ENCODE peak calls at places on chromosome 5, in six cellular contexts. O is H9, R is neuronal stem cell, X is H1, B is IMR-90, T is trophoblast cell. U is an unnamed sample.

GRCh38 chr5:120055858-120056257 is 408.2 kb upstream of the PRR16 start:
- DNase-seq in O (no peak), R (no peak), X (no peak), B (peak), T (peak), U (peak)

GRCh38 chr5:142717582-142718215 is 31.8 kb upstream of the FGF1 start:
- DNase-seq in O (peak), R (no peak), X (no peak), B (peak), T (peak), U (peak)

GRCh38 chr5:317086-317811 is 4.3 kb upstream of the AHRR start:
- DNase-seq in O (peak), R (peak), X (peak), B (peak), T (peak), U (peak)

GRCh38 chr5:36877667-36878420 is 1.3 kb downstream of the NIPBL start:
- DNase-seq in O (no peak), R (no peak), X (no peak), B (peak), T (peak), U (peak)

GRCh38 chr5:54832066-54832465 is 153.3 kb downstream of the ESM1 start:
- DNase-seq in O (no peak), R (no peak), X (no peak), B (peak), T (no peak), U (peak)

GRCh38 chr5:123204224-123204623 is 115.2 kb downstream of the PRDM6 start:
- DNase-seq in O (no peak), R (no peak), X (no peak), B (peak), T (no peak), U (no peak)

GRCh38 chr5:127967983-127968592 is 115.5 kb upstream of the SLC12A2 start:
- DNase-seq in O (no peak), R (no peak), X (no peak), B (no peak), T (no peak), U (no peak)

GRCh38 chr5:169307648-169308047 is 6.7 kb upstream of the SLIT3 start:
- DNase-seq in O (no peak), R (no peak), X (no peak), B (no peak), T (peak), U (no peak)

GRCh38 chr5:181186902-181187499 is 18.0 kb downstream of the TRIM7 start:
- DNase-seq in O (no peak), R (no peak), X (no peak), B (no peak), T (no peak), U (no peak)

GRCh38 chr5:75951716-75952115 is 131.5 kb upstream of the SV2C start:
- DNase-seq in O (no peak), R (no peak), X (no peak), B (no peak), T (no peak), U (no peak)

GRCh38 chr5:172044631-172045314 is 38.3 kb upstream of the FBXW11 start:
- DNase-seq in O (peak), R (no peak), X (no peak), B (no peak), T (no peak), U (no peak)

GRCh38 chr5:73311291-73312110 is 137.1 kb downstream of the FOXD1 start:
- DNase-seq in O (peak), R (peak), X (no peak), B (peak), T (peak), U (peak)

GRCh38 chr5:124816381-124816780 is 69.9 kb upstream of the ZNF608 start:
- DNase-seq in O (no peak), R (no peak), X (no peak), B (no peak), T (no peak), U (no peak)

GRCh38 chr5:78594946-78595921 is 53.3 kb downstream of the LHFPL2 start:
- DNase-seq in O (no peak), R (no peak), X (no peak), B (peak), T (peak), U (peak)

GRCh38 chr5:59021837-59022514 is 439.1 kb downstream of the RAB3C start:
- DNase-seq in O (no peak), R (no peak), X (no peak), B (no peak), T (no peak), U (no peak)

GRCh38 chr5:171445910-171446516 is 26.6 kb downstream of the FGF18 start:
- DNase-seq in O (no peak), R (no peak), X (no peak), B (peak), T (no peak), U (peak)

GRCh38 chr5:146342882-146343865 is 4.5 kb downstream of the POU4F3 start:
- DNase-seq in O (peak), R (no peak), X (no peak), B (no peak), T (no peak), U (no peak)

GRCh38 chr5:77074745-77075144 is 12.3 kb downstream of the ZBED3 start:
- DNase-seq in O (no peak), R (no peak), X (no peak), B (no peak), T (no peak), U (no peak)

GRCh38 chr5:126718246-126718868 is 58.6 kb upstream of the LMNB1 start:
- DNase-seq in O (peak), R (peak), X (peak), B (no peak), T (peak), U (peak)

GRCh38 chr5:54249210-54250028 is 61.0 kb downstream of the ARL15 start:
- DNase-seq in O (no peak), R (no peak), X (no peak), B (peak), T (no peak), U (peak)

GRCh38 chr5:107359916-107360234 is 310.9 kb downstream of the EFNA5 start:
- DNase-seq in O (no peak), R (no peak), X (no peak), B (no peak), T (no peak), U (no peak)

GRCh38 chr5:132180134-132180745 is 47.4 kb downstream of the P4HA2 start:
- DNase-seq in O (no peak), R (peak), X (no peak), B (peak), T (peak), U (peak)

GRCh38 chr5:71471193-71471592 is 15.7 kb downstream of the BDP1 start:
- DNase-seq in O (no peak), R (no peak), X (no peak), B (peak), T (peak), U (peak)

GRCh38 chr5:172490739-172491461 is 36.6 kb upstream of the SH3PXD2B start:
- DNase-seq in O (peak), R (no peak), X (no peak), B (no peak), T (no peak), U (no peak)

GRCh38 chr5:157564149-157564711 is 11.3 kb downstream of the ADAM19 start:
- DNase-seq in O (no peak), R (no peak), X (no peak), B (no peak), T (no peak), U (no peak)

GRCh38 chr5:40030661-40031060 is 605.9 kb upstream of the DAB2 start:
- DNase-seq in O (no peak), R (no peak), X (no peak), B (no peak), T (no peak), U (no peak)

GRCh38 chr5:134568339-134568700 is 42.9 kb downstream of the JADE2 start:
- DNase-seq in O (no peak), R (no peak), X (no peak), B (no peak), T (no peak), U (no peak)

GRCh38 chr5:180070726-180071417 is 687 bp downstream of the RNF130 start:
- DNase-seq in O (no peak), R (no peak), X (no peak), B (peak), T (peak), U (peak)

GRCh38 chr5:127320032-127320945 is 29.7 kb downstream of the MEGF10 start:
- DNase-seq in O (no peak), R (no peak), X (no peak), B (no peak), T (no peak), U (no peak)

GRCh38 chr5:157761690-157762611 is 18.4 kb downstream of the LSM11 start:
- DNase-seq in O (peak), R (peak), X (no peak), B (peak), T (peak), U (peak)

GRCh38 chr5:5967373-5967772 is 411.0 kb downstream of the MED10 start:
- DNase-seq in O (no peak), R (no peak), X (no peak), B (no peak), T (no peak), U (no peak)

GRCh38 chr5:150299571-150300327 is 3.0 kb downstream of the ARSI start:
- DNase-seq in O (no peak), R (no peak), X (no peak), B (no peak), T (peak), U (no peak)

GRCh38 chr5:5512496-5512895 is 90.0 kb downstream of the ICE1 start:
- DNase-seq in O (no peak), R (no peak), X (no peak), B (no peak), T (no peak), U (no peak)

GRCh38 chr5:159017787-159018186 is 81.9 kb downstream of the EBF1 start:
- DNase-seq in O (peak), R (no peak), X (peak), B (peak), T (no peak), U (peak)

GRCh38 chr5:171968512-171968911 is 37.9 kb downstream of the FBXW11 start:
- DNase-seq in O (no peak), R (no peak), X (no peak), B (no peak), T (no peak), U (no peak)

GRCh38 chr5:14114615-14115251 is 28.4 kb upstream of the TRIO start:
- DNase-seq in O (no peak), R (no peak), X (no peak), B (no peak), T (peak), U (no peak)

GRCh38 chr5:75886706-75887105 is 169.5 kb upstream of the POC5 start:
- DNase-seq in O (no peak), R (no peak), X (no peak), B (no peak), T (peak), U (peak)

GRCh38 chr5:110536120-110537115 is 190.1 kb downstream of the TMEM232 start:
- DNase-seq in O (peak), R (no peak), X (peak), B (no peak), T (no peak), U (peak)
- H3K4ac ChIP-seq in O (no peak), R (no peak), X (peak), B (no peak), T (no peak), U (no peak)

GRCh38 chr5:141388661-141389060 is 1.2 kb downstream of the PCDHGB4 start:
- DNase-seq in O (no peak), R (no peak), X (no peak), B (no peak), T (no peak), U (no peak)

GRCh38 chr5:141384471-141385267 is 2.1 kb downstream of the PCDHGA7 start:
- DNase-seq in O (no peak), R (no peak), X (no peak), B (no peak), T (no peak), U (no peak)

GRCh38 chr5:141383345-141383744 is 803 bp downstream of the PCDHGA7 start:
- DNase-seq in O (no peak), R (no peak), X (no peak), B (no peak), T (no peak), U (no peak)

GRCh38 chr5:141382469-141383294 is at the start of gene PCDHGA7:
- DNase-seq in O (no peak), R (no peak), X (no peak), B (peak), T (peak), U (no peak)
- H3K9ac ChIP-seq in O (no peak), R (peak), X (no peak), B (peak), T (no peak), U (peak)

DNA sequence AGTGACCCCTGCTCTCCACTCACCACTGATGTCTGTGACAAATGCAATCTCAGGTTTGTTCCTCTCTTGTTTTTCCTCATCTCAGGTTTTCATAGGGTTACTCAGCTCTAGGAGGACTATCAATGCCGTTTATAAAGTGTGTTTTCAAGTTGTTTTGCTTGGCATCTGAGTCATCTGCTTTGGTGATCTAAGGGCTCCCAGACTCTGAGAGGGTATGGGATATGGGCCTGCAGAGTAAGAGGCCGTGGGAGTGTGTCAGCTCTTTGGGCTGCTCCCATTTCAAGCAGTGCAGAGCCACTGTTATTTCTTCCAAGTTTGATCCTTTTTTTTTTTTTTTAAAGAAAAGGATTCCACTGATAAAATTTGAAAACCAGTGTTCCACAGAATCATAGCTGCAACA is 46.3 kb downstream of the NNT start:
- DNase-seq in O (no peak), R (no peak), X (no peak), B (peak), T (no peak), U (peak)
- H4K91ac ChIP-seq in O (no peak), R (no peak), X (no peak), B (no peak), T (no peak), U (no peak)

GRCh38 chr5:34476941-34477565 is 179.1 kb upstream of the RAI14 start:
- DNase-seq in O (no peak), R (no peak), X (no peak), B (no peak), T (no peak), U (no peak)

GRCh38 chr5:34475249-34475966 is 180.7 kb upstream of the RAI14 start:
- DNase-seq in O (peak), R (no peak), X (no peak), B (no peak), T (no peak), U (no peak)

GRCh38 chr5:34469971-34470370 is 186.2 kb upstream of the RAI14 start:
- DNase-seq in O (no peak), R (no peak), X (no peak), B (no peak), T (peak), U (no peak)

GRCh38 chr5:34474573-34475021 is 181.5 kb upstream of the RAI14 start:
- DNase-seq in O (peak), R (peak), X (no peak), B (peak), T (peak), U (peak)
- H3K4ac ChIP-seq in O (peak), R (no peak), X (peak), B (no peak), T (no peak), U (no peak)

GRCh38 chr5:81552844-81553569 is 159.1 kb upstream of the ACOT12 start:
- DNase-seq in O (no peak), R (no peak), X (no peak), B (peak), T (no peak), U (no peak)

GRCh38 chr5:81554647-81555046 is 160.7 kb upstream of the ACOT12 start:
- DNase-seq in O (no peak), R (no peak), X (no peak), B (no peak), T (no peak), U (no peak)

GRCh38 chr5:81556809-81557208 is 162.9 kb upstream of the ACOT12 start:
- DNase-seq in O (no peak), R (no peak), X (no peak), B (no peak), T (no peak), U (no peak)

GRCh38 chr5:81555865-81556264 is 161.9 kb upstream of the ACOT12 start:
- DNase-seq in O (no peak), R (no peak), X (no peak), B (no peak), T (no peak), U (no peak)

DNA sequence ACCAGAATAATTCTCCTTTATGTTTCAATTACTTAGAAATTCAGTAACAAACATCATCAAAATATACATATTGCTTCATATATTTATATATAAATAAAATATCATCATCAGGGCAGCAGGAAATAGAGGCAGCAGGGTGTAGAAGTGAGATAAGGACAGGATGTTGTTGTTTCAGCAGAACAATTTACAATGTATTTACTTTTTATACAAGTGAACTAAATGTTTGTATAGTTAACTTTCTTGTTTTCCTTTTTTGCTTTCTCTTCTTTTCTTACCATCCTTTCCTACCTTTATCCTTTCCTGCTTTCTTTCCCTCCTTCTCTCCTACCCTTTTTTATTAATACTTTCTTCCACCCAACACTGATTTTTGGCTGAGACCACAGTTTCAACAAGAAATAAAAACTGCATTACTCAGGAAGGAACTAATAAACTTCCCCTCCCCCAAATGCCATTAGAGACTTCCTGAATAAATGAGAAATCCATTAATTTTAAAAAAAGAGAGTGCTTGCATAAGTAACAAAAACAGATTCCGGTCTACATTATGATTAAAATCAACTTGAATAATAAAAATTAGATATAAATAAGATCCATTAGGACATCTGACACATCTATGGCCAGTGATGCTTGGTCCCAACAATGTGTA is 159.8 kb upstream of the ACOT12 start:
- DNase-seq in O (no peak), R (no peak), X (no peak), B (no peak), T (no peak), U (no peak)
- H3K9ac ChIP-seq in O (no peak), R (no peak), X (no peak), B (no peak), T (no peak), U (no peak)

GRCh38 chr5:43294226-43294625 is 19.0 kb downstream of the HMGCS1 start:
- DNase-seq in O (no peak), R (no peak), X (no peak), B (peak), T (peak), U (no peak)
- H4K91ac ChIP-seq in O (no peak), R (no peak), X (no peak), B (no peak), T (no peak), U (no peak)

GRCh38 chr5:80182802-80183645 is 72.8 kb downstream of the SERINC5 start:
- DNase-seq in O (peak), R (no peak), X (peak), B (no peak), T (peak), U (no peak)
- H3K4ac ChIP-seq in O (peak), R (no peak), X (peak), B (no peak), T (peak), U (no peak)

U was measured in mesenchymal stem cell.